ENCODE peak calls at places on chromosomes 16 and 17, in four cellular contexts. W is GM12878, V is HCT116, Q is H1. P is an unnamed sample.

GRCh38 chr17:42050360-42051012 is at the start of gene C17orf113:
- DNase-seq in V (no peak), W (no peak), Q (no peak), P (peak; percentile 91)

GRCh38 chr16:87169509-87169985 is 147.6 kb downstream of the C16orf95 start:
- DNase-seq in W (no peak), Q (no peak), V (no peak), P (no peak)

GRCh38 chr17:79800325-79801155 is 3.7 kb upstream of the CBX8 start:
- DNase-seq in V (peak; percentile 50), W (no peak), Q (no peak), P (no peak)

GRCh38 chr16:85306071-85306792 is 194.0 kb upstream of the CIBAR2 start:
- DNase-seq in W (peak; percentile 30), V (peak; percentile 65), Q (no peak), P (peak; percentile 95)

GRCh38 chr17:73341350-73342056 is 29.7 kb upstream of the CDC42EP4 start:
- DNase-seq in W (no peak), Q (no peak), V (no peak), P (no peak)

GRCh38 chr16:85781685-85782370 is 17.5 kb downstream of the EMC8 start:
- DNase-seq in Q (no peak), V (no peak), W (no peak), P (no peak)

GRCh38 chr17:67995568-67996191 is 589 bp downstream of the C17orf58 start:
- DNase-seq in V (no peak), W (no peak), Q (no peak), P (no peak)

GRCh38 chr16:84532299-84532724 is 27.9 kb upstream of the MEAK7 start:
- DNase-seq in Q (peak; percentile 87), W (no peak), V (no peak), P (no peak)

GRCh38 chr17:43175213-43176118 is 4.5 kb downstream of the NBR1 start:
- DNase-seq in W (no peak), V (no peak), Q (no peak), P (no peak)

GRCh38 chr17:57091186-57091618 is 6.2 kb downstream of the AKAP1 start:
- DNase-seq in W (no peak), V (no peak), Q (no peak), P (no peak)

GRCh38 chr16:49701867-49702494 is 153.9 kb downstream of the ZNF423 start:
- DNase-seq in Q (no peak), V (no peak), W (no peak), P (no peak)

GRCh38 chr17:78589885-78590284 is 12.7 kb upstream of the DNAH17 start:
- DNase-seq in V (no peak), Q (no peak), W (no peak), P (no peak)

GRCh38 chr17:50642722-50643656 is 8.3 kb downstream of the ABCC3 start:
- DNase-seq in W (no peak), Q (no peak), V (no peak), P (no peak)

GRCh38 chr16:59060212-59060611 is 326.1 kb upstream of the GOT2 start:
- DNase-seq in V (no peak), W (no peak), Q (no peak), P (no peak)

GRCh38 chr17:36907407-36907806 is 29.9 kb upstream of the LHX1 start:
- DNase-seq in V (no peak), Q (no peak), W (no peak), P (no peak)

GRCh38 chr17:62627904-62628603 is 584 bp downstream of the MRC2 start:
- DNase-seq in V (no peak), W (no peak), Q (no peak), P (peak; percentile 40)

GRCh38 chr17:7745748-7746470 is 28.4 kb downstream of the DNAH2 start:
- DNase-seq in W (no peak), V (peak; percentile 73), Q (no peak), P (no peak)

GRCh38 chr16:10920726-10921427 is 21.4 kb downstream of the DEXI start:
- DNase-seq in W (no peak), Q (no peak), V (no peak), P (no peak)

GRCh38 chr16:58563235-58563634 is 47.9 kb downstream of the SETD6 start:
- DNase-seq in Q (no peak), W (no peak), V (no peak), P (no peak)

GRCh38 chr17:63381101-63381729 is 64.9 kb downstream of the CYB561 start:
- DNase-seq in W (no peak), Q (no peak), V (no peak), P (peak; percentile 82)

GRCh38 chr17:39929657-39930407 is 2.3 kb downstream of the LRRC3C start:
- DNase-seq in Q (no peak), W (no peak), V (no peak), P (no peak)

GRCh38 chr16:70301121-70301520 is 2.1 kb downstream of the DDX19B start:
- DNase-seq in Q (no peak), V (no peak), W (no peak), P (no peak)

GRCh38 chr16:25771812-25772568 is 80.2 kb downstream of the HS3ST4 start:
- DNase-seq in Q (no peak), V (no peak), W (no peak), P (peak; percentile 72)

GRCh38 chr16:10093564-10093963 is 88.7 kb downstream of the GRIN2A start:
- DNase-seq in Q (no peak), W (no peak), V (no peak), P (no peak)

GRCh38 chr17:13230350-13230900 is 212.6 kb upstream of the ELAC2 start:
- DNase-seq in Q (no peak), V (no peak), W (no peak), P (no peak)
- TF ChIP-seq EGR1 in Q (no peak), V (no peak), W (no peak), P (no peak)

GRCh38 chr17:751269-752001 is 629 bp downstream of the GEMIN4 start:
- DNase-seq in Q (no peak), W (no peak), V (no peak), P (no peak)
- TF ChIP-seq EGR1 in Q (no peak), W (peak; percentile 3), V (no peak), P (no peak)

GRCh38 chr16:71421911-71422310 is 19.9 kb downstream of the TLE7 start:
- DNase-seq in W (no peak), V (peak; percentile 26), Q (no peak), P (peak; percentile 76)
- TF ChIP-seq EGR1 in W (no peak), V (no peak), Q (no peak), P (no peak)

GRCh38 chr17:81511800-81512559 is 619 bp downstream of the ACTG1 start:
- DNase-seq in Q (no peak), V (no peak), W (no peak), P (no peak)

GRCh38 chr17:81513669-81514484 is 1.3 kb upstream of the ACTG1 start:
- DNase-seq in W (no peak), Q (no peak), V (no peak), P (peak; percentile 29)

GRCh38 chr17:81514485-81514734 is 1.8 kb upstream of the ACTG1 start:
- DNase-seq in W (no peak), Q (no peak), V (no peak), P (no peak)

GRCh38 chr17:81512560-81512983 is at the start of gene ACTG1:
- DNase-seq in V (peak; percentile 80), W (no peak), Q (no peak), P (peak; percentile 95)

GRCh38 chr17:81512984-81513668 is 527 bp upstream of the ACTG1 start:
- DNase-seq in Q (no peak), V (no peak), W (no peak), P (peak; percentile 51)
- TF ChIP-seq EGR1 in Q (no peak), V (no peak), W (peak; percentile 93), P (peak; percentile 12)

DNA sequence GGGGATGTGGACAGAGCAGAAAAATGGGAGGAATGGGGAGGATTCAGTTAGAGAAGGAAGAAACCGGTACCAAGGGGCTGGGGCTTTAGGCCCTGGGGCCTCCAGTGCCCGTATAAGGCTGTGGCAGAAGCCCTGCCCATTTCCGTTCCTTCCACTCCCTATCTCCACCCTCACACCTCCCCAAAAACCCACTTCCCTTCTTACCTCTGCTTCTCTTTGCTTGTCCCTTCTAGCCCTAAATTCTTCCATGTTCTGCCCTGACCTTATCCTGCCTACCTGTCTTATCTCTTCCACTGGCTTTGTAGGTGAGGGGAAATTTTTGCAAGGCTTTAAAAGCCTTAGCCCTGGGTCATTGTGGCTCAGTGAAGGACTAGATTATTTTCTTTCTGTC is 4.1 kb downstream of the RNF167 start:
- DNase-seq in Q (no peak), W (no peak), V (no peak), P (no peak)
- TF ChIP-seq EGR1 in Q (no peak), W (no peak), V (no peak), P (no peak)

GRCh38 chr16:27233731-27234130 is 30.4 kb downstream of the KDM8 start:
- DNase-seq in Q (no peak), V (no peak), W (no peak), P (no peak)

GRCh38 chr16:27232875-27233605 is 29.7 kb downstream of the KDM8 start:
- DNase-seq in V (no peak), Q (no peak), W (no peak), P (no peak)

GRCh38 chr16:27231692-27232060 is 28.4 kb downstream of the KDM8 start:
- DNase-seq in W (no peak), V (no peak), Q (no peak), P (no peak)

GRCh38 chr16:27230562-27230991 is 27.3 kb downstream of the KDM8 start:
- DNase-seq in Q (no peak), V (no peak), W (no peak), P (no peak)

GRCh38 chr16:27232061-27232841 is 28.9 kb downstream of the KDM8 start:
- DNase-seq in W (peak; percentile 66), V (no peak), Q (no peak), P (no peak)
- TF ChIP-seq EGR1 in W (no peak), V (no peak), Q (no peak), P (no peak)